ENCODE peak calls at places on chromosomes 4 and X, in four cellular contexts. One of them, this sample, is unnamed.
A peak's percentile ranks its signal among the peaks of the same experiment; 100 is the strongest.

GRCh38 chr4:98143001-98143899 is at the start of gene STPG2:
- DNase-seq in tibial artery: peak; percentile 97
- DNase-seq in upper lobe of right lung: peak; percentile 98
- DNase-seq in suprapubic skin: peak; percentile 92
- DNase-seq in this sample: peak; percentile 94

GRCh38 chrX:130637591-130637990 is 235.8 kb downstream of the RBMX2 start:
- DNase-seq in upper lobe of right lung: no peak
- DNase-seq in suprapubic skin: no peak
- DNase-seq in tibial artery: no peak
- DNase-seq in this sample: no peak

GRCh38 chrX:14963447-14964236 is 90.4 kb downstream of the MOSPD2 start:
- DNase-seq in tibial artery: no peak
- DNase-seq in suprapubic skin: no peak
- DNase-seq in upper lobe of right lung: no peak
- DNase-seq in this sample: no peak

GRCh38 chr4:1241936-1242505 is 6.9 kb downstream of the CTBP1 start:
- DNase-seq in suprapubic skin: peak; percentile 40
- DNase-seq in upper lobe of right lung: no peak
- DNase-seq in tibial artery: peak; percentile 40
- DNase-seq in this sample: peak; percentile 18

GRCh38 chr4:15469402-15470148 is at the start of gene CC2D2A:
- DNase-seq in tibial artery: no peak
- DNase-seq in upper lobe of right lung: no peak
- DNase-seq in suprapubic skin: no peak
- DNase-seq in this sample: peak; percentile 18

GRCh38 chr4:105558277-105558676 is 5.9 kb downstream of the ARHGEF38 start:
- DNase-seq in upper lobe of right lung: no peak
- DNase-seq in suprapubic skin: no peak
- DNase-seq in tibial artery: no peak
- DNase-seq in this sample: no peak

GRCh38 chrX:116246261-116246660 is 75.7 kb downstream of the AGTR2 start:
- DNase-seq in tibial artery: no peak
- DNase-seq in suprapubic skin: no peak
- DNase-seq in upper lobe of right lung: no peak
- DNase-seq in this sample: no peak

GRCh38 chr4:34516524-34516923 is 1727.8 kb downstream of the ARAP2 start:
- DNase-seq in suprapubic skin: no peak
- DNase-seq in upper lobe of right lung: no peak
- DNase-seq in tibial artery: no peak
- DNase-seq in this sample: no peak

GRCh38 chr4:54614094-54614493 is 43.7 kb upstream of the KIT start:
- DNase-seq in suprapubic skin: no peak
- DNase-seq in upper lobe of right lung: no peak
- DNase-seq in tibial artery: no peak
- DNase-seq in this sample: no peak

GRCh38 chr4:135244605-135245146 is 1043.1 kb upstream of the PABPC4L start:
- DNase-seq in tibial artery: no peak
- DNase-seq in upper lobe of right lung: no peak
- DNase-seq in suprapubic skin: no peak
- DNase-seq in this sample: no peak

GRCh38 chrX:40058719-40059118 is 39.0 kb downstream of the BCOR start:
- DNase-seq in tibial artery: no peak
- DNase-seq in upper lobe of right lung: peak; percentile 62
- DNase-seq in suprapubic skin: no peak
- DNase-seq in this sample: no peak

DNA sequence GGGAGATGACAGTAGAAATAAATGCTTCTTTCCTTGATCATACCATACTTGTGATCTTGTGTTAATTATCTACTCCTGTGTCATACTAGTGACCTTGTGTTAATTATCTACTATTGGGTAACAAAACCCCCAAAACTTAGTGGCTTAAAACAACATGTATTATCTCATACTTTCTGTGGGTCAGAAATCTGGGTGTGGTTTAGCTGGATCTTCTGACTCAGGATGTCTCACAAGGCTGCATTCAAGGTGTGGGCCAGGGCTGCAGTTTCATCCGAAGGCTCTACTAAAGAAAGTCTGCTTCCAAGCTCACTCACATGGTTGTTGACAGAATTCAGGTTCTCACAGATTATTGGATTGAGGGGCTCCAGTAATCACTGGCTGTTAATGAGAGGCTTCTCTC is 70.3 kb upstream of the NDP start:
- DNase-seq in tibial artery: no peak
- DNase-seq in upper lobe of right lung: no peak
- DNase-seq in suprapubic skin: no peak
- DNase-seq in this sample: no peak
- H3K9me3 ChIP-seq in tibial artery: no peaks in the 10 kb centered on the region
- H3K9me3 ChIP-seq in upper lobe of right lung: no peaks in the 10 kb centered on the region
- H3K9me3 ChIP-seq in suprapubic skin: no peaks in the 10 kb centered on the region
- H3K9me3 ChIP-seq in this sample: no peaks in the 10 kb centered on the region

DNA sequence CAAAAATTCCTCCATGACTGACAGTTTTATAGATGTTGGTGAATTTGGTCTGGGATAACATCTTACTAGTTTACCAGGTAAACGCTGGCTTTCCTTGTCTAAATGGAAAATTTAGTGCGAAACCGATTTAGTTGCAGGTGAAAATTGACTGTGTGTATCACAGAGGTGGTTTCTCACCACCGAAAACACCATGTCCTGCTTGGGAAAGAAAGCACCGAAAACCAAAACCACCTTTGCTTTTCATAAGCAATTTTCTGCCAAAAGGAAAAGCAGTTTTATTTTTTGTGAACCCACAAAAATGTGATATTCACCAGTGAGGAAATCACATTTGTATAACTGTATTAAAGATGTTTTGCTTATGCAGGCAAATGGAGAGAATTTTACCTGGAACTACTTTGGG is 331.4 kb upstream of the SFRP2 start:
- DNase-seq in upper lobe of right lung: no peak
- DNase-seq in tibial artery: no peak
- DNase-seq in suprapubic skin: no peak
- DNase-seq in this sample: no peak
- H3K9me3 ChIP-seq in upper lobe of right lung: no peaks in the 10 kb centered on the region
- H3K9me3 ChIP-seq in tibial artery: no peaks in the 10 kb centered on the region
- H3K9me3 ChIP-seq in suprapubic skin: no peaks in the 10 kb centered on the region
- H3K9me3 ChIP-seq in this sample: no peaks in the 10 kb centered on the region

DNA sequence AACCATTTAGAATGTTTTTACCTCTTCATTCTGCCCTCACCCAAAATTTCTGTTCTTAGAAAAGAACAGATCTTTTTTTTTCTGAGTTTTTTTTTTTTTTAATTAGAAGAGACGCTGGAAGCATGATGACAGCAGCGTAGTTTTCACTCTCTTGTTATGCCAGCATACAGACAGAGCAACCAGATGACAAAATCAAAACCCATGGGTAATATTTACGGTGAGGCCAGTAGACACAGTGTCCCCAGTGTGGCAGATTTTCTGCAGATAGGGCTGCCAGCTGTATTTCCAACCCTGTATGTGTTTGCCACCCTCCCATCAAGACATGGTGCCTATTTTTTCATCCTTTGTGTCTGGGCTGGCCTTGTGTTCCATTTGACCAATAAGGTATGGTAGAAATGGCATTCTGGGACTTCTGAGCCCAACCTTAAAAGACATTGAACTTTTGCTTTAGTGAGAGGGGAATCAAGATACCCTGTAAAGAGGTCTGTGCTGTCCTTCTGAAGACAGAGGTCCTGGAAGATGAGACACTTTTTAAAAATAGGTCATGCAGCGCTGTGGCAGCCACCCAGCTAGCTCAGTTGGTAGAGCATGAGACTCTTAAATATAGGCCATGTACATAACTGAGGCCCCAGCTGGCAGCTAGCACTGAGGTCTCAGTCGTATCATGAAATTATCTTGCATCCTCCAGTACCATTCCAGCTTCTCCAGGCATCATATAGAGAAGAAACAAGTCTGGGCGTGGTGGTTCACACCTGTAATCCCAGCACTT is 6.7 kb upstream of the ZNF41 start:
- DNase-seq in suprapubic skin: no peak
- DNase-seq in tibial artery: no peak
- DNase-seq in upper lobe of right lung: no peak
- DNase-seq in this sample: no peak
- H3K9me3 ChIP-seq in suprapubic skin: no peaks in the 10 kb centered on the region
- H3K9me3 ChIP-seq in tibial artery: no peaks in the 10 kb centered on the region
- H3K9me3 ChIP-seq in upper lobe of right lung: no peaks in the 10 kb centered on the region
- H3K9me3 ChIP-seq in this sample: no peaks in the 10 kb centered on the region

GRCh38 chrX:154730271-154730883 is 20.5 kb downstream of the GAB3 start:
- DNase-seq in tibial artery: no peak
- DNase-seq in suprapubic skin: no peak
- DNase-seq in upper lobe of right lung: no peak
- DNase-seq in this sample: no peak
- H3K9me3 ChIP-seq in tibial artery: no peaks in the 10 kb centered on the region
- H3K9me3 ChIP-seq in suprapubic skin: no peaks in the 10 kb centered on the region
- H3K9me3 ChIP-seq in upper lobe of right lung: no peaks in the 10 kb centered on the region
- H3K9me3 ChIP-seq in this sample: no peaks in the 10 kb centered on the region

GRCh38 chr4:172649143-172649542 is 519.5 kb upstream of the GALNT7 start:
- DNase-seq in upper lobe of right lung: no peak
- DNase-seq in suprapubic skin: no peak
- DNase-seq in tibial artery: no peak
- DNase-seq in this sample: no peak
- H3K9me3 ChIP-seq in upper lobe of right lung: no peaks in the 10 kb centered on the region
- H3K9me3 ChIP-seq in suprapubic skin: no peaks in the 10 kb centered on the region
- H3K9me3 ChIP-seq in tibial artery: no peaks in the 10 kb centered on the region
- H3K9me3 ChIP-seq in this sample: no peaks in the 10 kb centered on the region

GRCh38 chr4:58303456-58303855 is 1193.3 kb upstream of the IGFBP7 start:
- DNase-seq in upper lobe of right lung: no peak
- DNase-seq in suprapubic skin: no peak
- DNase-seq in tibial artery: no peak
- DNase-seq in this sample: no peak
- H3K9me3 ChIP-seq in upper lobe of right lung: no peaks in the 10 kb centered on the region
- H3K9me3 ChIP-seq in suprapubic skin: no peaks in the 10 kb centered on the region
- H3K9me3 ChIP-seq in tibial artery: no peaks in the 10 kb centered on the region
- H3K9me3 ChIP-seq in this sample: no peaks in the 10 kb centered on the region

GRCh38 chr4:80125252-80126177 is 52.5 kb upstream of the ANTXR2 start:
- DNase-seq in tibial artery: no peak
- DNase-seq in suprapubic skin: no peak
- DNase-seq in upper lobe of right lung: no peak
- DNase-seq in this sample: no peak
- H3K9me3 ChIP-seq in tibial artery: no peaks in the 10 kb centered on the region
- H3K9me3 ChIP-seq in suprapubic skin: no peaks in the 10 kb centered on the region
- H3K9me3 ChIP-seq in upper lobe of right lung: no peaks in the 10 kb centered on the region
- H3K9me3 ChIP-seq in this sample: no peaks in the 10 kb centered on the region

This sample was measured in Caco-2.